ENCODE peak calls at places on chromosomes 16 and 17, in five cellular contexts. Q is A172; E is GM23248; R is MCF 10A; P is activated gamma-delta T cell treated with anti-CD3 and anti-CD28 coated beads, Interleukin-2, amount 50 U/mL, for 16 hours. K is an unnamed sample.

GRCh38 chr17:63540581-63540980 is 9.7 kb upstream of the DCAF7 start:
- DNase-seq in Q (no peak), E (no peak), P (no peak), R (no peak), K (no peak)

GRCh38 chr16:72946063-72946462 is 101.9 kb downstream of the ZFHX3 start:
- DNase-seq in E (no peak), P (no peak), Q (no peak), R (no peak), K (no peak)

GRCh38 chr16:46573008-46573833 is 48.0 kb downstream of the SHCBP1 start:
- DNase-seq in R (peak; percentile 56), Q (peak; percentile 83), E (peak; percentile 59), P (no peak), K (peak; percentile 54)

GRCh38 chr17:48228720-48229119 is 121.2 kb downstream of the SNX11 start:
- DNase-seq in E (no peak), Q (no peak), R (no peak), P (no peak), K (no peak)

GRCh38 chr16:62940573-62940972 is 904.3 kb upstream of the CDH8 start:
- DNase-seq in Q (no peak), P (no peak), R (no peak), E (no peak), K (no peak)

GRCh38 chr16:2026461-2027023 is at the start of gene NHERF2:
- DNase-seq in E (peak; percentile 53), Q (no peak), P (no peak), R (no peak), K (no peak)

GRCh38 chr17:77846531-77847085 is 111.9 kb upstream of the TNRC6C start:
- DNase-seq in P (no peak), E (no peak), Q (no peak), R (no peak), K (no peak)

GRCh38 chr17:29778936-29779811 is 150.9 kb downstream of the SSH2 start:
- DNase-seq in Q (peak; percentile 72), R (peak; percentile 54), P (peak; percentile 79), E (peak; percentile 75), K (peak; percentile 31)

GRCh38 chr17:13154403-13154802 is 136.6 kb upstream of the ELAC2 start:
- DNase-seq in R (no peak), P (no peak), Q (no peak), E (peak; percentile 60), K (no peak)

GRCh38 chr17:27265333-27265732 is 28.6 kb upstream of the WSB1 start:
- DNase-seq in P (no peak), R (no peak), E (no peak), Q (no peak), K (no peak)

GRCh38 chr16:71569621-71570020 is 7.3 kb downstream of the TAT start:
- DNase-seq in E (no peak), Q (no peak), P (no peak), R (peak; percentile 31), K (no peak)

GRCh38 chr16:50169555-50170096 is 16.5 kb downstream of the TENT4B start:
- DNase-seq in R (no peak), E (no peak), P (no peak), Q (no peak), K (no peak)

GRCh38 chr16:29738514-29738913 is 7.3 kb downstream of the C16orf54 start:
- DNase-seq in P (peak; percentile 38), R (no peak), Q (no peak), E (no peak), K (no peak)

GRCh38 chr16:49886554-49887121 is 30.7 kb upstream of the ZNF423 start:
- DNase-seq in P (no peak), E (no peak), R (no peak), Q (no peak), K (no peak)

GRCh38 chr16:57826706-57827625 is 24.7 kb upstream of the KIFC3 start:
- DNase-seq in P (no peak), R (no peak), Q (no peak), E (peak; percentile 16), K (no peak)

GRCh38 chr16:351804-352520 is 561 bp downstream of the AXIN1 start:
- DNase-seq in Q (no peak), P (no peak), R (no peak), E (peak; percentile 61), K (no peak)

GRCh38 chr17:63700528-63701441 is 860 bp upstream of the LIMD2 start:
- DNase-seq in Q (no peak), P (no peak), R (no peak), E (peak; percentile 79), K (no peak)

GRCh38 chr17:37608369-37609169 is 649 bp downstream of the SYNRG start:
- DNase-seq in P (no peak), E (peak; percentile 60), R (peak; percentile 27), Q (peak; percentile 55), K (peak; percentile 20)

GRCh38 chr16:4924593-4925378 is 12.2 kb downstream of the PPL start:
- DNase-seq in Q (no peak), E (no peak), R (peak; percentile 54), P (no peak), K (peak; percentile 56)

GRCh38 chr17:47675380-47676198 is 18.4 kb upstream of the TBKBP1 start:
- DNase-seq in Q (no peak), P (no peak), E (no peak), R (no peak), K (no peak)

GRCh38 chr16:8798535-8799157 is 1.0 kb downstream of the PMM2 start:
- DNase-seq in E (peak; percentile 45), Q (peak; percentile 15), P (no peak), R (no peak), K (no peak)

K was measured in mammary epithelial cell.